ENCODE peak calls at places on chromosomes 1 and 21, in six cellular contexts. One of them, this sample, is unnamed.

GRCh38 chr1:109399326-109399957 is 1.7 kb upstream of the SORT1 start:
- DNase-seq in body of pancreas: no peak
- DNase-seq in right atrium auricular region: no peak
- DNase-seq in naive thymus-derived CD4-positive, alpha-beta T cell: peak; percentile 35
- DNase-seq in neural progenitor cell: peak; percentile 65
- DNase-seq in upper lobe of left lung: no peak
- DNase-seq in this sample: no peak

GRCh38 chr1:77282187-77282865 is 507 bp downstream of the AK5 start:
- DNase-seq in body of pancreas: no peak
- DNase-seq in neural progenitor cell: peak; percentile 67
- DNase-seq in right atrium auricular region: no peak
- DNase-seq in naive thymus-derived CD4-positive, alpha-beta T cell: no peak
- DNase-seq in upper lobe of left lung: no peak
- DNase-seq in this sample: no peak

GRCh38 chr1:37794372-37795339 is 1.0 kb downstream of the MANEAL start:
- DNase-seq in naive thymus-derived CD4-positive, alpha-beta T cell: no peak
- DNase-seq in upper lobe of left lung: no peak
- DNase-seq in right atrium auricular region: no peak
- DNase-seq in body of pancreas: no peak
- DNase-seq in neural progenitor cell: peak; percentile 19
- DNase-seq in this sample: no peak

GRCh38 chr1:102942324-102942723 is 166.0 kb downstream of the COL11A1 start:
- DNase-seq in naive thymus-derived CD4-positive, alpha-beta T cell: no peak
- DNase-seq in upper lobe of left lung: no peak
- DNase-seq in right atrium auricular region: no peak
- DNase-seq in neural progenitor cell: no peak
- DNase-seq in body of pancreas: no peak
- DNase-seq in this sample: no peak

GRCh38 chr1:116416854-116417513 is 43.9 kb downstream of the ATP1A1 start:
- DNase-seq in body of pancreas: no peak
- DNase-seq in right atrium auricular region: no peak
- DNase-seq in naive thymus-derived CD4-positive, alpha-beta T cell: no peak
- DNase-seq in upper lobe of left lung: no peak
- DNase-seq in neural progenitor cell: no peak
- DNase-seq in this sample: no peak

GRCh38 chr1:59013276-59013927 is 229.6 kb upstream of the JUN start:
- DNase-seq in right atrium auricular region: no peak
- DNase-seq in upper lobe of left lung: peak; percentile 25
- DNase-seq in body of pancreas: peak; percentile 69
- DNase-seq in neural progenitor cell: peak; percentile 56
- DNase-seq in naive thymus-derived CD4-positive, alpha-beta T cell: no peak
- DNase-seq in this sample: peak; percentile 49

GRCh38 chr1:89277725-89278124 is 5.1 kb upstream of the GBP5 start:
- DNase-seq in upper lobe of left lung: no peak
- DNase-seq in right atrium auricular region: no peak
- DNase-seq in naive thymus-derived CD4-positive, alpha-beta T cell: peak; percentile 43
- DNase-seq in body of pancreas: no peak
- DNase-seq in neural progenitor cell: no peak
- DNase-seq in this sample: no peak

GRCh38 chr1:168963596-168963995 is 142.9 kb upstream of the ATP1B1 start:
- DNase-seq in upper lobe of left lung: no peak
- DNase-seq in right atrium auricular region: no peak
- DNase-seq in body of pancreas: no peak
- DNase-seq in neural progenitor cell: no peak
- DNase-seq in naive thymus-derived CD4-positive, alpha-beta T cell: no peak
- DNase-seq in this sample: no peak

GRCh38 chr1:114319480-114319879 is 165.8 kb upstream of the SYT6 start:
- DNase-seq in body of pancreas: no peak
- DNase-seq in neural progenitor cell: no peak
- DNase-seq in upper lobe of left lung: no peak
- DNase-seq in naive thymus-derived CD4-positive, alpha-beta T cell: no peak
- DNase-seq in right atrium auricular region: no peak
- DNase-seq in this sample: no peak

GRCh38 chr1:17561252-17561558 is 21.7 kb downstream of the ARHGEF10L start:
- DNase-seq in upper lobe of left lung: no peak
- DNase-seq in body of pancreas: peak; percentile 35
- DNase-seq in right atrium auricular region: no peak
- DNase-seq in neural progenitor cell: no peak
- DNase-seq in naive thymus-derived CD4-positive, alpha-beta T cell: no peak
- DNase-seq in this sample: no peak

GRCh38 chr1:223242382-223242955 is 99.4 kb upstream of the TLR5 start:
- DNase-seq in neural progenitor cell: no peak
- DNase-seq in naive thymus-derived CD4-positive, alpha-beta T cell: no peak
- DNase-seq in right atrium auricular region: no peak
- DNase-seq in upper lobe of left lung: no peak
- DNase-seq in body of pancreas: no peak
- DNase-seq in this sample: no peak

GRCh38 chr1:55363261-55363660 is 148.1 kb upstream of the USP24 start:
- DNase-seq in neural progenitor cell: no peak
- DNase-seq in naive thymus-derived CD4-positive, alpha-beta T cell: no peak
- DNase-seq in right atrium auricular region: no peak
- DNase-seq in upper lobe of left lung: no peak
- DNase-seq in body of pancreas: no peak
- DNase-seq in this sample: no peak
- H3K4me1 ChIP-seq in neural progenitor cell: no peaks in the 10 kb centered on the region
- H3K4me1 ChIP-seq in naive thymus-derived CD4-positive, alpha-beta T cell: no peaks in the 10 kb centered on the region
- H3K4me1 ChIP-seq in right atrium auricular region: no peaks in the 10 kb centered on the region
- H3K4me1 ChIP-seq in upper lobe of left lung: no peaks in the 10 kb centered on the region
- H3K4me1 ChIP-seq in body of pancreas: no peaks in the 10 kb centered on the region
- H3K4me1 ChIP-seq in this sample: peaks cover 19% of the 10 kb centered on the region

GRCh38 chr21:44927259-44927586 is 6.5 kb upstream of the ITGB2 start:
- DNase-seq in upper lobe of left lung: no peak
- DNase-seq in naive thymus-derived CD4-positive, alpha-beta T cell: no peak
- DNase-seq in neural progenitor cell: no peak
- DNase-seq in body of pancreas: no peak
- DNase-seq in right atrium auricular region: no peak
- DNase-seq in this sample: peak; percentile 44
- H3K4me1 ChIP-seq in upper lobe of left lung: peaks cover 63% of the 10 kb centered on the region
- H3K4me1 ChIP-seq in naive thymus-derived CD4-positive, alpha-beta T cell: peaks cover 52% of the 10 kb centered on the region
- H3K4me1 ChIP-seq in neural progenitor cell: peaks cover 19% of the 10 kb centered on the region
- H3K4me1 ChIP-seq in body of pancreas: peaks cover 9% of the 10 kb centered on the region
- H3K4me1 ChIP-seq in right atrium auricular region: no peaks in the 10 kb centered on the region
- H3K4me1 ChIP-seq in this sample: peaks cover 9% of the 10 kb centered on the region

DNA sequence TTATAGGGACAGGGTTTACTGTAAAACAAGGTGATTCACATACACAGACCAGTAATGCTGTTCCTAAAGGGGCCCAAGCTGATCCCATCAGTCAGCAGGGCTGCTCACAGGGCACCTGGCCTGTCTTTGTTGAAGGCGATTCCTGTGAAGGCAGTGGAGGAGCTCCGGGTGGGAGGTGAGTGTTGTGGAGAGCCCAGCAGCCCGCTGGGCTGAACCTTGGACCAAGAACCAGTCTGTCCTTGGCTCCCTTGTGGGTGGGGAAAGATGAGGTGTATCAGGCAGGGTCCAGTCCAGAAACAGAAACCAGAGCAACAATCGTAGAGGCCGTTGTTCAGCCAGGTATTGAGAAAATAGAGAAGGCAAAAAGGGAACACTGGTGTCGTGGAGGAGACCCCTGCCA is 12.5 kb downstream of the PDXK start:
- DNase-seq in body of pancreas: no peak
- DNase-seq in neural progenitor cell: no peak
- DNase-seq in right atrium auricular region: no peak
- DNase-seq in upper lobe of left lung: no peak
- DNase-seq in naive thymus-derived CD4-positive, alpha-beta T cell: no peak
- DNase-seq in this sample: no peak
- H3K4me1 ChIP-seq in body of pancreas: peaks cover 66% of the 10 kb centered on the region
- H3K4me1 ChIP-seq in neural progenitor cell: no peaks in the 10 kb centered on the region
- H3K4me1 ChIP-seq in right atrium auricular region: no peaks in the 10 kb centered on the region
- H3K4me1 ChIP-seq in upper lobe of left lung: peaks cover 76% of the 10 kb centered on the region
- H3K4me1 ChIP-seq in naive thymus-derived CD4-positive, alpha-beta T cell: peaks cover 14% of the 10 kb centered on the region
- H3K4me1 ChIP-seq in this sample: peaks cover 42% of the 10 kb centered on the region

GRCh38 chr1:32810358-32810757 is 6.8 kb downstream of the YARS1 start:
- DNase-seq in upper lobe of left lung: no peak
- DNase-seq in naive thymus-derived CD4-positive, alpha-beta T cell: no peak
- DNase-seq in body of pancreas: no peak
- DNase-seq in neural progenitor cell: no peak
- DNase-seq in right atrium auricular region: no peak
- DNase-seq in this sample: no peak
- H3K4me1 ChIP-seq in upper lobe of left lung: peaks cover 41% of the 10 kb centered on the region
- H3K4me1 ChIP-seq in naive thymus-derived CD4-positive, alpha-beta T cell: peaks cover 13% of the 10 kb centered on the region
- H3K4me1 ChIP-seq in body of pancreas: peaks cover 52% of the 10 kb centered on the region
- H3K4me1 ChIP-seq in neural progenitor cell: peaks cover 1% of the 10 kb centered on the region
- H3K4me1 ChIP-seq in right atrium auricular region: no peaks in the 10 kb centered on the region
- H3K4me1 ChIP-seq in this sample: peaks cover 22% of the 10 kb centered on the region

GRCh38 chr1:51733793-51734522 is 117.1 kb downstream of the OSBPL9 start:
- DNase-seq in right atrium auricular region: no peak
- DNase-seq in neural progenitor cell: no peak
- DNase-seq in upper lobe of left lung: no peak
- DNase-seq in naive thymus-derived CD4-positive, alpha-beta T cell: no peak
- DNase-seq in body of pancreas: no peak
- DNase-seq in this sample: no peak

GRCh38 chr1:51732701-51733425 is 116.0 kb downstream of the OSBPL9 start:
- DNase-seq in right atrium auricular region: no peak
- DNase-seq in upper lobe of left lung: no peak
- DNase-seq in body of pancreas: no peak
- DNase-seq in neural progenitor cell: no peak
- DNase-seq in naive thymus-derived CD4-positive, alpha-beta T cell: no peak
- DNase-seq in this sample: no peak

GRCh38 chr1:51729824-51730284 is 113.0 kb downstream of the OSBPL9 start:
- DNase-seq in upper lobe of left lung: peak; percentile 40
- DNase-seq in naive thymus-derived CD4-positive, alpha-beta T cell: peak; percentile 7
- DNase-seq in neural progenitor cell: peak; percentile 78
- DNase-seq in right atrium auricular region: no peak
- DNase-seq in body of pancreas: no peak
- DNase-seq in this sample: no peak

GRCh38 chr1:51729156-51729823 is 112.4 kb downstream of the OSBPL9 start:
- DNase-seq in upper lobe of left lung: peak; percentile 97
- DNase-seq in neural progenitor cell: peak; percentile 95
- DNase-seq in right atrium auricular region: peak; percentile 74
- DNase-seq in naive thymus-derived CD4-positive, alpha-beta T cell: peak; percentile 87
- DNase-seq in body of pancreas: peak; percentile 98
- DNase-seq in this sample: peak; percentile 74

GRCh38 chr1:51731998-51732397 is 115.1 kb downstream of the OSBPL9 start:
- DNase-seq in upper lobe of left lung: no peak
- DNase-seq in neural progenitor cell: no peak
- DNase-seq in body of pancreas: no peak
- DNase-seq in naive thymus-derived CD4-positive, alpha-beta T cell: no peak
- DNase-seq in right atrium auricular region: no peak
- DNase-seq in this sample: no peak
- H3K4me1 ChIP-seq in upper lobe of left lung: peaks cover 52% of the 10 kb centered on the region
- H3K4me1 ChIP-seq in neural progenitor cell: peaks cover 25% of the 10 kb centered on the region
- H3K4me1 ChIP-seq in body of pancreas: peaks cover 73% of the 10 kb centered on the region
- H3K4me1 ChIP-seq in naive thymus-derived CD4-positive, alpha-beta T cell: peaks cover 15% of the 10 kb centered on the region
- H3K4me1 ChIP-seq in right atrium auricular region: no peaks in the 10 kb centered on the region
- H3K4me1 ChIP-seq in this sample: peaks cover 85% of the 10 kb centered on the region

GRCh38 chr1:204092632-204093420 is 19.9 kb downstream of the SOX13 start:
- DNase-seq in naive thymus-derived CD4-positive, alpha-beta T cell: no peak
- DNase-seq in neural progenitor cell: no peak
- DNase-seq in upper lobe of left lung: no peak
- DNase-seq in body of pancreas: no peak
- DNase-seq in right atrium auricular region: no peak
- DNase-seq in this sample: no peak
- H3K4me1 ChIP-seq in naive thymus-derived CD4-positive, alpha-beta T cell: no peaks in the 10 kb centered on the region
- H3K4me1 ChIP-seq in neural progenitor cell: peaks cover 76% of the 10 kb centered on the region
- H3K4me1 ChIP-seq in upper lobe of left lung: peaks cover 81% of the 10 kb centered on the region
- H3K4me1 ChIP-seq in body of pancreas: peaks cover 67% of the 10 kb centered on the region
- H3K4me1 ChIP-seq in right atrium auricular region: no peaks in the 10 kb centered on the region
- H3K4me1 ChIP-seq in this sample: peaks cover 73% of the 10 kb centered on the region

GRCh38 chr1:41665962-41666917 is 181.8 kb upstream of the EDN2 start:
- DNase-seq in neural progenitor cell: no peak
- DNase-seq in body of pancreas: no peak
- DNase-seq in upper lobe of left lung: no peak
- DNase-seq in naive thymus-derived CD4-positive, alpha-beta T cell: no peak
- DNase-seq in right atrium auricular region: no peak
- DNase-seq in this sample: no peak

GRCh38 chr1:41664861-41665640 is 180.6 kb upstream of the EDN2 start:
- DNase-seq in right atrium auricular region: peak; percentile 75
- DNase-seq in neural progenitor cell: no peak
- DNase-seq in upper lobe of left lung: peak; percentile 41
- DNase-seq in naive thymus-derived CD4-positive, alpha-beta T cell: no peak
- DNase-seq in body of pancreas: peak; percentile 34
- DNase-seq in this sample: no peak

GRCh38 chr1:41663671-41664400 is 179.4 kb upstream of the EDN2 start:
- DNase-seq in upper lobe of left lung: no peak
- DNase-seq in naive thymus-derived CD4-positive, alpha-beta T cell: no peak
- DNase-seq in neural progenitor cell: no peak
- DNase-seq in right atrium auricular region: no peak
- DNase-seq in body of pancreas: no peak
- DNase-seq in this sample: peak; percentile 30

GRCh38 chr1:41668967-41669366 is 184.5 kb upstream of the EDN2 start:
- DNase-seq in neural progenitor cell: no peak
- DNase-seq in naive thymus-derived CD4-positive, alpha-beta T cell: no peak
- DNase-seq in right atrium auricular region: no peak
- DNase-seq in body of pancreas: no peak
- DNase-seq in upper lobe of left lung: no peak
- DNase-seq in this sample: no peak

DNA sequence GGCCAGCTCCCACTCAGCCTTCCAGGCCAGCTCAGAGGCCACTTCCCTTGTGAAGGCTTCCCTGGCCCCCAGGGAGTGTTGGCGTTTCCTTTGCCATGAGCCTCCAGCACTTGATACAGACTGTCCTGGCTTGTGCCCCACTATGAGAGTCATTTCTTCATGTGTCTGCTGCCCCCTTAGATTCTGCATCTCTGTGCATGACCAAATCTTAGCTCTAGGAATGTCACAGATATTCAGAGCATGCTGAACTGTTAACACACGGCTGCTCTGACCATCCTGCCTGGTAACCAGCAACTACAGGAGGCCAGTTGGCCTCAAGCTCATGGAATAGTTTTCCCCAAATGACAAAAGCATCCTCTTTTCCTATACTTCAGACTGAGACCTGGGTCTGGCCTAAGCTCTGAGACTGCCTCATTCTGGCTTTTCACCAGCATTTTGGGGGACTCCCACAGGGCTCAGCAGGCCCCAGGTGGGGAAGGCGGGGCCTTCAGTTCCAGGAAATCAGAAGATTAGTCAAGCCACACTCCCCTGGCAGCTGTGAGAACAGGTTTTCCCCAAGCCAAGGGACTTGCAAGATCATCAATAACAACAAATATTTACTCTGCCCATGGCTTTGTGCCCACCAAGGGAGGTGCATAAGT is 182.6 kb upstream of the EDN2 start:
- DNase-seq in naive thymus-derived CD4-positive, alpha-beta T cell: no peak
- DNase-seq in right atrium auricular region: no peak
- DNase-seq in neural progenitor cell: peak; percentile 37
- DNase-seq in upper lobe of left lung: no peak
- DNase-seq in body of pancreas: peak; percentile 76
- DNase-seq in this sample: no peak
- H3K4me1 ChIP-seq in naive thymus-derived CD4-positive, alpha-beta T cell: peaks cover 37% of the 10 kb centered on the region
- H3K4me1 ChIP-seq in right atrium auricular region: no peaks in the 10 kb centered on the region
- H3K4me1 ChIP-seq in neural progenitor cell: peaks cover 11% of the 10 kb centered on the region
- H3K4me1 ChIP-seq in upper lobe of left lung: peaks cover 27% of the 10 kb centered on the region
- H3K4me1 ChIP-seq in body of pancreas: peaks cover 21% of the 10 kb centered on the region
- H3K4me1 ChIP-seq in this sample: peaks cover 7% of the 10 kb centered on the region

GRCh38 chr1:207459008-207459407 is 4.9 kb downstream of the CR2 start:
- DNase-seq in neural progenitor cell: no peak
- DNase-seq in naive thymus-derived CD4-positive, alpha-beta T cell: peak; percentile 72
- DNase-seq in upper lobe of left lung: no peak
- DNase-seq in body of pancreas: no peak
- DNase-seq in right atrium auricular region: no peak
- DNase-seq in this sample: no peak
- H3K4me1 ChIP-seq in neural progenitor cell: peaks cover 5% of the 10 kb centered on the region
- H3K4me1 ChIP-seq in naive thymus-derived CD4-positive, alpha-beta T cell: peaks cover 13% of the 10 kb centered on the region
- H3K4me1 ChIP-seq in upper lobe of left lung: peaks cover 11% of the 10 kb centered on the region
- H3K4me1 ChIP-seq in body of pancreas: peaks cover 15% of the 10 kb centered on the region
- H3K4me1 ChIP-seq in right atrium auricular region: no peaks in the 10 kb centered on the region
- H3K4me1 ChIP-seq in this sample: no peaks in the 10 kb centered on the region

DNA sequence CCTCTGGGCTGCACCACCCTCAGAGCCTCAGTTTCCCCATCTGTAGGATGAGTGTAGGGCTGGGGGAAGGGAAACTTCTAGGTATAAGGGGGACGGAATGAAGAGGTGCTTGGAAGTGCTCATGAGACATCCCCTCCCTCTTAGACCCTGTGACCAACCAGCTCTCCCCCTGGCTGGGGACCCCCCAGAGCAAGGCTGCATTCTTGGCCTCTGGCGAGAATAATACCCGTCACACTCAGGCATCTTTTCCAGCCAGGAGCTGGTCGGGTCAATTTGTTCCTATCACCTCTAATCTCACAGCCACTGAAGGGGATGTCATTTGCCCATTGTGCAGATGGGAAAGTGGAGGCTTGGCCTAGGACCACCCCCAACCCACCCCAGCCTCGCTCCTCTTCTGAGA is 443.0 kb downstream of the PTPRU start:
- DNase-seq in naive thymus-derived CD4-positive, alpha-beta T cell: no peak
- DNase-seq in right atrium auricular region: no peak
- DNase-seq in neural progenitor cell: no peak
- DNase-seq in body of pancreas: no peak
- DNase-seq in upper lobe of left lung: peak; percentile 5
- DNase-seq in this sample: no peak
- H3K4me1 ChIP-seq in naive thymus-derived CD4-positive, alpha-beta T cell: no peaks in the 10 kb centered on the region
- H3K4me1 ChIP-seq in right atrium auricular region: no peaks in the 10 kb centered on the region
- H3K4me1 ChIP-seq in neural progenitor cell: peaks cover 10% of the 10 kb centered on the region
- H3K4me1 ChIP-seq in body of pancreas: peaks cover 19% of the 10 kb centered on the region
- H3K4me1 ChIP-seq in upper lobe of left lung: no peaks in the 10 kb centered on the region
- H3K4me1 ChIP-seq in this sample: no peaks in the 10 kb centered on the region

This sample was measured in psoas muscle.